ENCODE peak calls at places on chromosome 10, in four cellular contexts. N is heart left ventricle, G is stomach, X is testis. L is an unnamed sample.

GRCh38 chr10:123153486-123154091 is 613 bp upstream of the BUB3 start:
- DNase-seq in N (no peak), G (no peak), X (no peak), L (no peak)

GRCh38 chr10:124262249-124262865 is 156.4 kb downstream of the OAT start:
- DNase-seq in N (no peak), G (no peak), X (no peak), L (no peak)

GRCh38 chr10:121597504-121598241 is 571 bp downstream of the FGFR2 start:
- DNase-seq in N (no peak), G (no peak), X (no peak), L (no peak)

GRCh38 chr10:88525371-88526079 is 57.6 kb downstream of the RNLS start:
- DNase-seq in N (no peak), G (peak), X (no peak), L (no peak)

GRCh38 chr10:77226434-77226833 is 411.2 kb downstream of the KCNMA1 start:
- DNase-seq in N (no peak), G (no peak), X (no peak), L (no peak)

GRCh38 chr10:14302035-14302434 is 28.7 kb downstream of the FRMD4A start:
- DNase-seq in N (no peak), G (no peak), X (no peak), L (no peak)

GRCh38 chr10:5890519-5890878 is 456 bp downstream of the FBH1 start:
- DNase-seq in N (no peak), G (no peak), X (no peak), L (no peak)

GRCh38 chr10:133261726-133262325 is 14.8 kb downstream of the ADAM8 start:
- DNase-seq in N (peak), G (peak), X (peak), L (peak)

GRCh38 chr10:123974406-123974805 is 82.8 kb upstream of the CPXM2 start:
- DNase-seq in N (no peak), G (no peak), X (no peak), L (no peak)

GRCh38 chr10:32984003-32984600 is 26.1 kb upstream of the ITGB1 start:
- DNase-seq in N (no peak), G (no peak), X (no peak), L (no peak)

GRCh38 chr10:132882481-132882951 is 59.9 kb downstream of the CFAP46 start:
- DNase-seq in N (peak), G (no peak), X (no peak), L (no peak)

GRCh38 chr10:31064334-31064733 is 32.7 kb upstream of the ZNF438 start:
- DNase-seq in N (no peak), G (no peak), X (peak), L (peak)

GRCh38 chr10:62063795-62064472 is 162.4 kb downstream of the ARID5B start:
- DNase-seq in N (no peak), G (no peak), X (no peak), L (peak)

GRCh38 chr10:98323221-98324164 is 55.5 kb upstream of the LOXL4 start:
- DNase-seq in N (peak), G (peak), X (no peak), L (peak)

GRCh38 chr10:3040069-3040468 is 27.3 kb upstream of the PFKP start:
- DNase-seq in N (no peak), G (no peak), X (no peak), L (no peak)

GRCh38 chr10:782751-783648 is 93.5 kb upstream of the DIP2C start:
- DNase-seq in N (no peak), G (peak), X (no peak), L (no peak)

GRCh38 chr10:124992462-124993344 is 50.8 kb downstream of the ZRANB1 start:
- DNase-seq in N (no peak), G (peak), X (peak), L (peak)

GRCh38 chr10:111289467-111289866 is 212.6 kb downstream of the ADRA2A start:
- DNase-seq in N (no peak), G (no peak), X (no peak), L (no peak)

GRCh38 chr10:74096777-74097176 is 53.9 kb downstream of the AP3M1 start:
- DNase-seq in N (no peak), G (no peak), X (no peak), L (no peak)

GRCh38 chr10:11097686-11098085 is 80.0 kb downstream of the CELF2 start:
- DNase-seq in N (no peak), G (no peak), X (no peak), L (no peak)

GRCh38 chr10:132202070-132202970 is 15.6 kb downstream of the DPYSL4 start:
- DNase-seq in N (peak), G (no peak), X (no peak), L (no peak)

GRCh38 chr10:62327897-62328296 is 46.3 kb upstream of the ZNF365 start:
- DNase-seq in N (no peak), G (no peak), X (no peak), L (no peak)

GRCh38 chr10:121330528-121330927 is 267.7 kb downstream of the FGFR2 start:
- DNase-seq in N (no peak), G (no peak), X (no peak), L (no peak)

GRCh38 chr10:27104919-27105318 is 4.6 kb upstream of the ANKRD26 start:
- DNase-seq in N (no peak), G (no peak), X (no peak), L (no peak)

GRCh38 chr10:4820804-4821401 is 5.1 kb upstream of the AKR1E2 start:
- DNase-seq in N (no peak), G (no peak), X (no peak), L (peak)

GRCh38 chr10:46079831-46080585 is 33.9 kb upstream of the MSMB start:
- DNase-seq in N (no peak), G (no peak), X (no peak), L (no peak)

GRCh38 chr10:125264752-125265578 is 104.6 kb upstream of the CTBP2 start:
- DNase-seq in N (no peak), G (no peak), X (no peak), L (no peak)

GRCh38 chr10:77555591-77556212 is 81.9 kb downstream of the KCNMA1 start:
- DNase-seq in N (no peak), G (no peak), X (no peak), L (no peak)

GRCh38 chr10:60646966-60647796 is 131.1 kb upstream of the CDK1 start:
- DNase-seq in N (no peak), G (no peak), X (peak), L (peak)

GRCh38 chr10:29791773-29792172 is 157.0 kb upstream of the SVIL start:
- DNase-seq in N (no peak), G (no peak), X (no peak), L (no peak)

GRCh38 chr10:36173364-36173763 is 531.3 kb upstream of the FZD8 start:
- DNase-seq in N (no peak), G (no peak), X (no peak), L (no peak)

GRCh38 chr10:33215154-33215553 is 119.3 kb downstream of the NRP1 start:
- DNase-seq in N (no peak), G (no peak), X (no peak), L (no peak)

GRCh38 chr10:44786451-44786850 is 124.7 kb upstream of the TMEM72 start:
- DNase-seq in N (no peak), G (no peak), X (peak), L (no peak)

GRCh38 chr10:27959093-27959715 is 39.7 kb downstream of the ODAD2 start:
- DNase-seq in N (no peak), G (no peak), X (no peak), L (no peak)

GRCh38 chr10:97123713-97124112 is 62.0 kb downstream of the SLIT1 start:
- DNase-seq in N (no peak), G (no peak), X (no peak), L (no peak)

GRCh38 chr10:119517235-119518141 is 25.0 kb downstream of the RGS10 start:
- DNase-seq in N (no peak), G (peak), X (peak), L (peak)

GRCh38 chr10:61284222-61284890 is 168.8 kb downstream of the TMEM26 start:
- DNase-seq in N (no peak), G (no peak), X (no peak), L (peak)

GRCh38 chr10:17980796-17981195 is 29.1 kb downstream of the SLC39A12 start:
- DNase-seq in N (no peak), G (no peak), X (no peak), L (no peak)

GRCh38 chr10:17984563-17984962 is 32.8 kb downstream of the SLC39A12 start:
- DNase-seq in N (no peak), G (no peak), X (no peak), L (no peak)

GRCh38 chr10:17984056-17984455 is 32.3 kb downstream of the SLC39A12 start:
- DNase-seq in N (no peak), G (no peak), X (no peak), L (no peak)

GRCh38 chr10:17981766-17982380 is 30.2 kb downstream of the SLC39A12 start:
- DNase-seq in N (no peak), G (no peak), X (no peak), L (no peak)

GRCh38 chr10:17981201-17981600 is 29.5 kb downstream of the SLC39A12 start:
- DNase-seq in N (no peak), G (no peak), X (no peak), L (no peak)
- TF ChIP-seq POLR2A in N (no peak), G (no peak), X (no peak), L (no peak)

GRCh38 chr10:92849576-92850090 is 1.3 kb downstream of the EXOC6 start:
- DNase-seq in N (no peak), G (no peak), X (no peak), L (no peak)

GRCh38 chr10:92849234-92849525 is 860 bp downstream of the EXOC6 start:
- DNase-seq in N (no peak), G (no peak), X (no peak), L (no peak)

GRCh38 chr10:92847185-92847864 is 995 bp upstream of the EXOC6 start:
- DNase-seq in N (no peak), G (no peak), X (no peak), L (no peak)

GRCh38 chr10:92848037-92848440 is 281 bp upstream of the EXOC6 start:
- DNase-seq in N (no peak), G (no peak), X (no peak), L (no peak)

GRCh38 chr10:92848441-92849233 is at the start of gene EXOC6:
- DNase-seq in N (peak), G (peak), X (peak), L (peak)
- TF ChIP-seq POLR2A in N (no peak), G (no peak), X (no peak), L (no peak)

GRCh38 chr10:22674215-22674930 is 40.0 kb downstream of the PIP4K2A start:
- DNase-seq in N (no peak), G (no peak), X (no peak), L (no peak)
- TF ChIP-seq POLR2A in N (no peak), G (no peak), X (no peak), L (no peak)

DNA sequence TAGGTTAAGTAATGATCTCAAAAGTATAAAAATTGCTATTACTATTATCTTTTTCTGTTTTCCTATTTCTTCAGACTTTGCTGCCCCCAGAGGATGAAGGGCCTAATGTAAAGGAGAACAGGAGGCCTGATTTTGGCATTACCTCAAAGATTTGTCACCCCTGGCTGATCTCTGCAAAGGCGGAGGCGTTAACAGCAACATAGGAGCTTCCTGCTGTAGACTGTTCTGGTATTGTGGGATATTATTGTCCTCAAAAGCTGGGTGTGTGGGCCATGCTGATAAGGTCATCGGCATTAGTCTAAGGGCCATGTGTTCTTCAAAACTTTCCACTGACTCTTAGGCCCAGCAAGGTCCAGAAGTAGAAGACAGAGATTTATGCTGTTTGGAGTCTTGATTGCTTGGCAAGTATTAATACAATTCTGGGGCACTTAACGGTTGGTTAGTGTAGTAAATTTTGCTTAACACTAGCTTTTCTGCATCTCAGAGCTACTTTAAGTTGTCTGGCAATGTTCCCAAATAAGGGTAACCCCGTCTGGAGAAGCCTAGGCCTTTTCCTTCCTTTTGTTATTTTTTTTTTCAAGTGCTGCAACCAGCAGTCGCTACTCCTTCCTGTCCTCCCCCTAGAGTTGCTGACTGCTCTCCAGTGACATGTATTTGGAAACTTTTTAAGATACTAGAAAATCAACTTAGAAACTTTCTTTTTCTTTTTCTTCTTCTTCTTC is 14.0 kb upstream of the ENTPD1 start:
- DNase-seq in N (no peak), G (no peak), X (no peak), L (no peak)
- TF ChIP-seq POLR2A in N (no peak), G (no peak), X (no peak), L (no peak)

GRCh38 chr10:22321156-22321711 is 335 bp downstream of the BMI1 start:
- DNase-seq in N (peak), G (peak), X (no peak), L (peak)
- TF ChIP-seq POLR2A in N (no peak), G (no peak), X (no peak), L (no peak)

GRCh38 chr10:21524526-21525366 is 736 bp downstream of the SKIDA1 start:
- DNase-seq in N (no peak), G (no peak), X (no peak), L (no peak)

GRCh38 chr10:21524131-21524525 is 1.4 kb downstream of the SKIDA1 start:
- DNase-seq in N (no peak), G (no peak), X (no peak), L (no peak)

GRCh38 chr10:21526184-21526951 is 886 bp upstream of the SKIDA1 start:
- DNase-seq in N (peak), G (peak), X (peak), L (peak)

GRCh38 chr10:21526952-21527633 is 1.6 kb upstream of the SKIDA1 start:
- DNase-seq in N (peak), G (peak), X (peak), L (peak)

DNA sequence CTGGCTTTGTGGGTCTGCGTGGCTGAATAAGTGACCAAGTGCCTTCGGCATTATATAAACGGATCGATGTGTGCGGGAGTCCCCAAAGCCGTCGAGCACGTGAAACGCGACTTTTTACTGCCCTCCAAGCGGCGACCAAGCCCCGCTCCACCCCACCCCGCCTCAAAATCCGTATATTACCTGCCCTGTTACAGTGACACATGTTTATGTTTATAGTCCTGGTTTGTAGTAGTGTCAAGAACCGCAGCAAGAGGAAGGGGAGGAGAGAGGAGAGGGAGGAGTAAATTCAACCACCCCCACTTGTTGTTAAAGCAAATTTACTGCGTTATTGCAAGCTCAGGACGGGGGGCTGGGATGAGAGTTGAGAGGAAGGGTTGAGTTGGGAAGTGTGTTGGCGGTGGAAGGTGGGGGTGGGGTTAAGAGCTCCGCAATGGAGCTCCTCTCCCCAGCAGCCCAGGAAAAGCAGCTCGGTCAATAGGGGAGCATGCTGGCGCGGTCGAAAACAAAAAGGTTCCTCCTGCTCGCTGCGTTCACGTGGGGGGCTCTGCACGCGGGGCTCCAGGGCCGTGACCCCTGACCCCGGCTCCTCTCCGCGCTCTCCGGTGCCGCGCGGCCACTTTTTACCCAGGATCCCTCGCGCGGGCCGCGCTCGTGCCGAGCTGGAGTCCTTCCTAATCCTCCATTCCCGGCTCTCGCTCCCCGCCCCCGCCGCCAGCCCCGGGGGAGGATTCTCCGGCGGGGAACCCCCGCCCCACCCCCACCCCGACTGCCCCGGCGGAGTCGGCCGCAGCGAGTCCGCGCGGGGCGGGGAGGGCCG is at the start of gene SKIDA1:
- DNase-seq in N (peak), G (peak), X (peak), L (peak)
- TF ChIP-seq POLR2A in N (no peak), G (no peak), X (no peak), L (peak)

GRCh38 chr10:102141583-102142107 is 8.8 kb downstream of the PPRC1 start:
- DNase-seq in N (no peak), G (no peak), X (no peak), L (no peak)
- TF ChIP-seq POLR2A in N (no peak), G (no peak), X (no peak), L (no peak)

GRCh38 chr10:129466703-129467345 is at the start of gene MGMT:
- DNase-seq in N (peak), G (peak), X (peak), L (peak)
- TF ChIP-seq POLR2A in N (no peak), G (no peak), X (peak), L (no peak)

GRCh38 chr10:43648392-43649148 is at the start of gene ZNF32:
- DNase-seq in N (peak), G (peak), X (peak), L (peak)
- TF ChIP-seq POLR2A in N (no peak), G (no peak), X (no peak), L (peak)